ENCODE peak calls at places on chromosomes 16 and 17, in six cellular contexts. D is NCI-H2029, S is NCI-H2081, N is NCI-H1417, C is activated T-helper 1 cell treated with Interleukin-2 at 50 U/mL for 16 hours, P is mucosa of gallbladder. G is an unnamed sample.

GRCh38 chr17:48330386-48330785 is 99.6 kb downstream of the SKAP1 start:
- DNase-seq in N (no peak), D (no peak), C (no peak), S (no peak), P (no peak), G (no peak)

GRCh38 chr17:12553625-12554024 is 112.1 kb upstream of the MYOCD start:
- DNase-seq in D (no peak), C (no peak), N (no peak), P (no peak), S (no peak), G (no peak)

GRCh38 chr16:84892097-84892496 is 72.3 kb downstream of the CRISPLD2 start:
- DNase-seq in C (no peak), D (no peak), P (no peak), S (no peak), N (no peak), G (no peak)

GRCh38 chr17:3524024-3524423 is 33.6 kb downstream of the TRPV3 start:
- DNase-seq in S (no peak), C (no peak), P (no peak), N (no peak), D (no peak), G (no peak)

GRCh38 chr16:70162041-70162451 is 11.5 kb upstream of the CLEC18C start:
- DNase-seq in P (no peak), S (no peak), N (no peak), D (no peak), C (no peak), G (no peak)

GRCh38 chr16:57531635-57532220 is 4.6 kb downstream of the CCDC102A start:
- DNase-seq in D (no peak), C (no peak), N (no peak), P (no peak), S (no peak), G (no peak)

GRCh38 chr17:45841883-45842525 is 2.7 kb upstream of the SPPL2C start:
- DNase-seq in C (no peak), N (peak), P (no peak), S (peak), D (peak), G (no peak)

GRCh38 chr17:6498798-6499540 is 54.7 kb downstream of the PIMREG start:
- DNase-seq in C (no peak), D (no peak), N (no peak), S (no peak), P (no peak), G (no peak)

GRCh38 chr16:76343761-76344160 is 66.6 kb downstream of the CNTNAP4 start:
- DNase-seq in S (no peak), P (no peak), D (no peak), N (no peak), C (no peak), G (no peak)

GRCh38 chr16:53822936-53823529 is 119.1 kb downstream of the FTO start:
- DNase-seq in N (no peak), S (no peak), P (no peak), C (no peak), D (peak), G (no peak)

GRCh38 chr16:57175896-57176295 is 9.9 kb downstream of the PSME3IP1 start:
- DNase-seq in D (no peak), S (no peak), N (no peak), P (no peak), C (no peak), G (no peak)

GRCh38 chr16:83005653-83006160 is 378.9 kb downstream of the CDH13 start:
- DNase-seq in D (no peak), N (no peak), C (no peak), S (no peak), P (no peak), G (no peak)

GRCh38 chr17:9487406-9487805 is 88.2 kb downstream of the STX8 start:
- DNase-seq in S (no peak), P (no peak), N (no peak), D (no peak), C (no peak), G (no peak)

GRCh38 chr17:73875346-73875745 is 231.1 kb upstream of the SDK2 start:
- DNase-seq in C (no peak), S (no peak), P (no peak), D (no peak), N (no peak), G (no peak)

GRCh38 chr17:27975146-27976011 is 67.1 kb upstream of the NLK start:
- DNase-seq in P (no peak), C (no peak), D (peak), S (no peak), N (no peak), G (no peak)

G was measured in iPS DF 19.7.